ENCODE peak calls at places on chromosomes 13 and 19, in seven cellular contexts. E is kidney tubule cell; M is tibial artery; A is HS-5; V is NCI-H1694 treated with DMSO at 0.1 percent for 48 hours; R is psoas muscle; F is CD8-positive, alpha-beta memory T cell. L is an unnamed sample.

GRCh38 chr19:28257396-28257795 is 955.6 kb downstream of the UQCRFS1 start:
- DNase-seq in E (no peak), M (no peak), A (no peak), V (no peak), R (no peak), F (no peak), L (no peak)

GRCh38 chr19:41753159-41753558 is 2.2 kb upstream of the CEACAM6 start:
- DNase-seq in E (peak), M (no peak), A (no peak), V (peak), R (peak), F (peak), L (peak)

GRCh38 chr13:28199089-28199488 is 60.7 kb downstream of the PAN3 start:
- DNase-seq in E (no peak), M (no peak), A (no peak), V (no peak), R (no peak), F (no peak), L (no peak)

GRCh38 chr19:48613024-48613851 is 1.6 kb downstream of the FAM83E start:
- DNase-seq in E (no peak), M (no peak), A (no peak), V (no peak), R (peak), F (no peak), L (no peak)

GRCh38 chr13:50393641-50394040 is 378.4 kb downstream of the KCNRG start:
- DNase-seq in E (no peak), M (no peak), A (no peak), V (peak), R (no peak), F (no peak), L (no peak)

GRCh38 chr19:35287713-35288112 is 4.2 kb upstream of the MAG start:
- DNase-seq in E (no peak), M (no peak), A (no peak), V (no peak), R (no peak), F (no peak), L (no peak)

GRCh38 chr19:13959962-13960862 is 7.9 kb downstream of the DCAF15 start:
- DNase-seq in E (no peak), M (no peak), A (no peak), V (no peak), R (no peak), F (no peak), L (no peak)

GRCh38 chr13:72886272-72887062 is 104.5 kb downstream of the PIBF1 start:
- DNase-seq in E (no peak), M (no peak), A (no peak), V (no peak), R (no peak), F (no peak), L (no peak)

GRCh38 chr13:108993346-108993745 is 363.9 kb downstream of the MYO16 start:
- DNase-seq in E (no peak), M (no peak), A (no peak), V (no peak), R (no peak), F (no peak), L (no peak)

GRCh38 chr19:31500540-31500830 is 151.2 kb upstream of the TSHZ3 start:
- DNase-seq in E (no peak), M (no peak), A (no peak), V (no peak), R (no peak), F (no peak), L (no peak)

GRCh38 chr13:77031869-77032268 is 4.9 kb upstream of the FBXL3 start:
- DNase-seq in E (no peak), M (no peak), A (no peak), V (no peak), R (no peak), F (no peak), L (no peak)

GRCh38 chr13:28313579-28313978 is 175.2 kb downstream of the PAN3 start:
- DNase-seq in E (peak), M (no peak), A (no peak), V (no peak), R (no peak), F (no peak), L (no peak)

GRCh38 chr19:13095934-13096890 is 6.4 kb downstream of the LYL1 start:
- DNase-seq in E (peak), M (no peak), A (no peak), V (no peak), R (no peak), F (no peak), L (no peak)

GRCh38 chr19:38070573-38070972 is 153.4 kb downstream of the DPF1 start:
- DNase-seq in E (peak), M (no peak), A (no peak), V (no peak), R (no peak), F (no peak), L (no peak)

GRCh38 chr13:30119476-30119875 is 187.9 kb downstream of the KATNAL1 start:
- DNase-seq in E (peak), M (no peak), A (no peak), V (no peak), R (no peak), F (peak), L (no peak)

GRCh38 chr19:32921624-32922023 is 50.1 kb downstream of the CEP89 start:
- DNase-seq in E (no peak), M (no peak), A (no peak), V (no peak), R (no peak), F (no peak), L (no peak)

GRCh38 chr13:101792189-101792588 is 339.7 kb downstream of the ITGBL1 start:
- DNase-seq in E (no peak), M (no peak), A (no peak), V (no peak), R (no peak), F (no peak), L (no peak)

GRCh38 chr19:42121666-42122069 is 10.6 kb downstream of the POU2F2 start:
- DNase-seq in E (peak), M (peak), A (peak), V (no peak), R (peak), F (peak), L (peak)

GRCh38 chr19:48372904-48373303 is 8.7 kb downstream of the SYNGR4 start:
- DNase-seq in E (peak), M (no peak), A (no peak), V (peak), R (no peak), F (no peak), L (no peak)

GRCh38 chr13:103288114-103288513 is 221.9 kb upstream of the SLC10A2 start:
- DNase-seq in E (peak), M (no peak), A (no peak), V (no peak), R (no peak), F (no peak), L (no peak)

GRCh38 chr19:48678201-48678600 is 5.4 kb upstream of the NTN5 start:
- DNase-seq in E (no peak), M (no peak), A (no peak), V (no peak), R (no peak), F (no peak), L (no peak)

GRCh38 chr13:29934531-29935308 is 84.3 kb upstream of the UBL3 start:
- DNase-seq in E (no peak), M (no peak), A (no peak), V (no peak), R (no peak), F (no peak), L (no peak)

GRCh38 chr13:89982406-89983085 is 1364.9 kb upstream of the MIR17HG start:
- DNase-seq in E (peak), M (no peak), A (no peak), V (no peak), R (no peak), F (no peak), L (no peak)

GRCh38 chr19:4379383-4380253 is 20.7 kb downstream of the SH3GL1 start:
- DNase-seq in E (peak), M (peak), A (peak), V (no peak), R (peak), F (peak), L (no peak)

GRCh38 chr13:39556856-39557255 is 46.1 kb downstream of the LHFPL6 start:
- DNase-seq in E (no peak), M (no peak), A (no peak), V (no peak), R (no peak), F (no peak), L (no peak)

GRCh38 chr13:89066868-89067466 is 1395.8 kb downstream of the SLITRK5 start:
- DNase-seq in E (peak), M (no peak), A (peak), V (peak), R (no peak), F (peak), L (no peak)

GRCh38 chr13:99501952-99502310 is 659 bp downstream of the TM9SF2 start:
- DNase-seq in E (peak), M (no peak), A (no peak), V (no peak), R (peak), F (no peak), L (no peak)

GRCh38 chr13:51331354-51331861 is 8.1 kb upstream of the SERPINE3 start:
- DNase-seq in E (no peak), M (no peak), A (no peak), V (no peak), R (no peak), F (no peak), L (no peak)

GRCh38 chr13:50592412-50593145 is 250.9 kb downstream of the DLEU7 start:
- DNase-seq in E (peak), M (no peak), A (peak), V (no peak), R (no peak), F (no peak), L (no peak)

GRCh38 chr19:19321143-19321577 is 531 bp downstream of the MAU2 start:
- DNase-seq in E (peak), M (no peak), A (no peak), V (no peak), R (no peak), F (no peak), L (no peak)

GRCh38 chr13:40026741-40027140 is 371.3 kb downstream of the COG6 start:
- DNase-seq in E (no peak), M (no peak), A (no peak), V (no peak), R (no peak), F (no peak), L (no peak)

GRCh38 chr19:5693195-5694166 is 3.4 kb downstream of the RPL36 start:
- DNase-seq in E (no peak), M (no peak), A (no peak), V (no peak), R (no peak), F (no peak), L (no peak)

GRCh38 chr19:45444318-45445041 is 20.8 kb upstream of the ERCC1 start:
- DNase-seq in E (peak), M (peak), A (no peak), V (no peak), R (peak), F (peak), L (peak)

GRCh38 chr19:34837262-34837661 is 64.2 kb upstream of the ZNF599 start:
- DNase-seq in E (no peak), M (no peak), A (no peak), V (no peak), R (peak), F (no peak), L (no peak)

L was measured in T-helper 2 cell.